ENCODE peak calls at places on chromosomes 12 and 14, in six cellular contexts. One of them, this sample, is unnamed.

GRCh38 chr12:94172973-94173372 is 24.6 kb downstream of the PLXNC1 start:
- DNase-seq in left ventricle myocardium superior: no peak
- DNase-seq in non-pigmented ciliary epithelial cell: peak; percentile 98
- DNase-seq in upper lobe of right lung: no peak
- DNase-seq in left lung: no peak
- DNase-seq in stimulated activated CD8-positive, alpha-beta memory T cell treated with anti-CD3 and anti-CD28 coated beads, Interleukin-2, amount 100 ng/mL, for 48 hours: no peak
- DNase-seq in this sample: peak; percentile 97

GRCh38 chr12:116603516-116603915 is 44.3 kb downstream of the MAP1LC3B2 start:
- DNase-seq in left ventricle myocardium superior: no peak
- DNase-seq in non-pigmented ciliary epithelial cell: no peak
- DNase-seq in upper lobe of right lung: no peak
- DNase-seq in left lung: no peak
- DNase-seq in stimulated activated CD8-positive, alpha-beta memory T cell treated with anti-CD3 and anti-CD28 coated beads, Interleukin-2, amount 100 ng/mL, for 48 hours: no peak
- DNase-seq in this sample: no peak

GRCh38 chr14:44995770-44996294 is 33.8 kb downstream of the TOGARAM1 start:
- DNase-seq in left ventricle myocardium superior: no peak
- DNase-seq in non-pigmented ciliary epithelial cell: no peak
- DNase-seq in upper lobe of right lung: no peak
- DNase-seq in left lung: no peak
- DNase-seq in stimulated activated CD8-positive, alpha-beta memory T cell treated with anti-CD3 and anti-CD28 coated beads, Interleukin-2, amount 100 ng/mL, for 48 hours: no peak
- DNase-seq in this sample: no peak

GRCh38 chr12:46209914-46210834 is 58.7 kb downstream of the SLC38A1 start:
- DNase-seq in left ventricle myocardium superior: peak; percentile 73
- DNase-seq in non-pigmented ciliary epithelial cell: no peak
- DNase-seq in upper lobe of right lung: peak; percentile 84
- DNase-seq in left lung: peak; percentile 78
- DNase-seq in stimulated activated CD8-positive, alpha-beta memory T cell treated with anti-CD3 and anti-CD28 coated beads, Interleukin-2, amount 100 ng/mL, for 48 hours: peak; percentile 49
- DNase-seq in this sample: no peak

GRCh38 chr12:107108995-107109508 is 15.7 kb upstream of the CRY1 start:
- DNase-seq in left ventricle myocardium superior: no peak
- DNase-seq in non-pigmented ciliary epithelial cell: no peak
- DNase-seq in upper lobe of right lung: no peak
- DNase-seq in left lung: no peak
- DNase-seq in stimulated activated CD8-positive, alpha-beta memory T cell treated with anti-CD3 and anti-CD28 coated beads, Interleukin-2, amount 100 ng/mL, for 48 hours: no peak
- DNase-seq in this sample: no peak

GRCh38 chr12:13102481-13103195 is 829 bp downstream of the GSG1 start:
- DNase-seq in left ventricle myocardium superior: no peak
- DNase-seq in non-pigmented ciliary epithelial cell: no peak
- DNase-seq in upper lobe of right lung: no peak
- DNase-seq in left lung: no peak
- DNase-seq in stimulated activated CD8-positive, alpha-beta memory T cell treated with anti-CD3 and anti-CD28 coated beads, Interleukin-2, amount 100 ng/mL, for 48 hours: no peak
- DNase-seq in this sample: no peak

GRCh38 chr12:96225003-96225855 is 31.1 kb downstream of the ELK3 start:
- DNase-seq in left ventricle myocardium superior: peak; percentile 52
- DNase-seq in non-pigmented ciliary epithelial cell: no peak
- DNase-seq in upper lobe of right lung: no peak
- DNase-seq in left lung: no peak
- DNase-seq in stimulated activated CD8-positive, alpha-beta memory T cell treated with anti-CD3 and anti-CD28 coated beads, Interleukin-2, amount 100 ng/mL, for 48 hours: no peak
- DNase-seq in this sample: no peak

GRCh38 chr14:94971750-94972149 is 185.6 kb downstream of the DICER1 start:
- DNase-seq in left ventricle myocardium superior: peak; percentile 49
- DNase-seq in non-pigmented ciliary epithelial cell: no peak
- DNase-seq in upper lobe of right lung: no peak
- DNase-seq in left lung: no peak
- DNase-seq in stimulated activated CD8-positive, alpha-beta memory T cell treated with anti-CD3 and anti-CD28 coated beads, Interleukin-2, amount 100 ng/mL, for 48 hours: no peak
- DNase-seq in this sample: no peak

GRCh38 chr12:100564905-100565467 is 8.5 kb upstream of the GAS2L3 start:
- DNase-seq in left ventricle myocardium superior: no peak
- DNase-seq in non-pigmented ciliary epithelial cell: no peak
- DNase-seq in upper lobe of right lung: no peak
- DNase-seq in left lung: no peak
- DNase-seq in stimulated activated CD8-positive, alpha-beta memory T cell treated with anti-CD3 and anti-CD28 coated beads, Interleukin-2, amount 100 ng/mL, for 48 hours: no peak
- DNase-seq in this sample: no peak

GRCh38 chr12:48388938-48389337 is 38.2 kb upstream of the ZNF641 start:
- DNase-seq in left ventricle myocardium superior: no peak
- DNase-seq in non-pigmented ciliary epithelial cell: no peak
- DNase-seq in upper lobe of right lung: no peak
- DNase-seq in left lung: no peak
- DNase-seq in stimulated activated CD8-positive, alpha-beta memory T cell treated with anti-CD3 and anti-CD28 coated beads, Interleukin-2, amount 100 ng/mL, for 48 hours: no peak
- DNase-seq in this sample: no peak

GRCh38 chr14:68987653-68988036 is 8.5 kb upstream of the ACTN1 start:
- DNase-seq in left ventricle myocardium superior: no peak
- DNase-seq in non-pigmented ciliary epithelial cell: no peak
- DNase-seq in upper lobe of right lung: no peak
- DNase-seq in left lung: no peak
- DNase-seq in stimulated activated CD8-positive, alpha-beta memory T cell treated with anti-CD3 and anti-CD28 coated beads, Interleukin-2, amount 100 ng/mL, for 48 hours: no peak
- DNase-seq in this sample: no peak

GRCh38 chr12:83823386-83824045 is 1089.1 kb downstream of the SLC6A15 start:
- DNase-seq in left ventricle myocardium superior: peak; percentile 40
- DNase-seq in non-pigmented ciliary epithelial cell: no peak
- DNase-seq in upper lobe of right lung: no peak
- DNase-seq in left lung: peak; percentile 34
- DNase-seq in stimulated activated CD8-positive, alpha-beta memory T cell treated with anti-CD3 and anti-CD28 coated beads, Interleukin-2, amount 100 ng/mL, for 48 hours: peak; percentile 4
- DNase-seq in this sample: no peak

GRCh38 chr12:6782119-6782518 is 7.2 kb upstream of the CD4 start:
- DNase-seq in left ventricle myocardium superior: no peak
- DNase-seq in non-pigmented ciliary epithelial cell: no peak
- DNase-seq in upper lobe of right lung: no peak
- DNase-seq in left lung: no peak
- DNase-seq in stimulated activated CD8-positive, alpha-beta memory T cell treated with anti-CD3 and anti-CD28 coated beads, Interleukin-2, amount 100 ng/mL, for 48 hours: no peak
- DNase-seq in this sample: no peak

GRCh38 chr14:91858536-91859275 is 8.6 kb downstream of the TC2N start:
- DNase-seq in left ventricle myocardium superior: no peak
- DNase-seq in non-pigmented ciliary epithelial cell: no peak
- DNase-seq in upper lobe of right lung: no peak
- DNase-seq in left lung: no peak
- DNase-seq in stimulated activated CD8-positive, alpha-beta memory T cell treated with anti-CD3 and anti-CD28 coated beads, Interleukin-2, amount 100 ng/mL, for 48 hours: no peak
- DNase-seq in this sample: no peak

GRCh38 chr14:73752297-73752992 is 38.3 kb upstream of the PNMA1 start:
- DNase-seq in left ventricle myocardium superior: peak; percentile 90
- DNase-seq in non-pigmented ciliary epithelial cell: no peak
- DNase-seq in upper lobe of right lung: peak; percentile 72
- DNase-seq in left lung: no peak
- DNase-seq in stimulated activated CD8-positive, alpha-beta memory T cell treated with anti-CD3 and anti-CD28 coated beads, Interleukin-2, amount 100 ng/mL, for 48 hours: no peak
- DNase-seq in this sample: no peak

GRCh38 chr14:59997496-59997895 is 77.6 kb downstream of the LRRC9 start:
- DNase-seq in left ventricle myocardium superior: no peak
- DNase-seq in non-pigmented ciliary epithelial cell: no peak
- DNase-seq in upper lobe of right lung: no peak
- DNase-seq in left lung: no peak
- DNase-seq in stimulated activated CD8-positive, alpha-beta memory T cell treated with anti-CD3 and anti-CD28 coated beads, Interleukin-2, amount 100 ng/mL, for 48 hours: no peak
- DNase-seq in this sample: no peak

GRCh38 chr14:86541969-86542368 is 1012.0 kb downstream of the FLRT2 start:
- DNase-seq in left ventricle myocardium superior: no peak
- DNase-seq in non-pigmented ciliary epithelial cell: no peak
- DNase-seq in upper lobe of right lung: no peak
- DNase-seq in left lung: no peak
- DNase-seq in stimulated activated CD8-positive, alpha-beta memory T cell treated with anti-CD3 and anti-CD28 coated beads, Interleukin-2, amount 100 ng/mL, for 48 hours: no peak
- DNase-seq in this sample: no peak

GRCh38 chr14:90235179-90235976 is 21.0 kb upstream of the PSMC1 start:
- DNase-seq in left ventricle myocardium superior: peak; percentile 71
- DNase-seq in non-pigmented ciliary epithelial cell: peak; percentile 4
- DNase-seq in upper lobe of right lung: peak; percentile 80
- DNase-seq in left lung: peak; percentile 91
- DNase-seq in stimulated activated CD8-positive, alpha-beta memory T cell treated with anti-CD3 and anti-CD28 coated beads, Interleukin-2, amount 100 ng/mL, for 48 hours: peak; percentile 70
- DNase-seq in this sample: peak; percentile 3

GRCh38 chr14:68549966-68550705 is 242.7 kb downstream of the ZFP36L1 start:
- DNase-seq in left ventricle myocardium superior: no peak
- DNase-seq in non-pigmented ciliary epithelial cell: no peak
- DNase-seq in upper lobe of right lung: no peak
- DNase-seq in left lung: no peak
- DNase-seq in stimulated activated CD8-positive, alpha-beta memory T cell treated with anti-CD3 and anti-CD28 coated beads, Interleukin-2, amount 100 ng/mL, for 48 hours: no peak
- DNase-seq in this sample: no peak

GRCh38 chr14:54776361-54777001 is 126.1 kb downstream of the GCH1 start:
- DNase-seq in left ventricle myocardium superior: peak; percentile 82
- DNase-seq in non-pigmented ciliary epithelial cell: no peak
- DNase-seq in upper lobe of right lung: peak; percentile 75
- DNase-seq in left lung: no peak
- DNase-seq in stimulated activated CD8-positive, alpha-beta memory T cell treated with anti-CD3 and anti-CD28 coated beads, Interleukin-2, amount 100 ng/mL, for 48 hours: peak; percentile 75
- DNase-seq in this sample: peak; percentile 15

GRCh38 chr12:1445807-1446206 is 148.6 kb downstream of the FBXL14 start:
- DNase-seq in left ventricle myocardium superior: no peak
- DNase-seq in non-pigmented ciliary epithelial cell: no peak
- DNase-seq in upper lobe of right lung: no peak
- DNase-seq in left lung: no peak
- DNase-seq in stimulated activated CD8-positive, alpha-beta memory T cell treated with anti-CD3 and anti-CD28 coated beads, Interleukin-2, amount 100 ng/mL, for 48 hours: no peak
- DNase-seq in this sample: no peak

GRCh38 chr12:74900232-74900631 is 309.4 kb downstream of the KCNC2 start:
- DNase-seq in left ventricle myocardium superior: no peak
- DNase-seq in non-pigmented ciliary epithelial cell: no peak
- DNase-seq in upper lobe of right lung: no peak
- DNase-seq in left lung: no peak
- DNase-seq in stimulated activated CD8-positive, alpha-beta memory T cell treated with anti-CD3 and anti-CD28 coated beads, Interleukin-2, amount 100 ng/mL, for 48 hours: no peak
- DNase-seq in this sample: no peak

GRCh38 chr12:905273-906076 is 44.0 kb downstream of the RAD52 start:
- DNase-seq in left ventricle myocardium superior: no peak
- DNase-seq in non-pigmented ciliary epithelial cell: no peak
- DNase-seq in upper lobe of right lung: no peak
- DNase-seq in left lung: no peak
- DNase-seq in stimulated activated CD8-positive, alpha-beta memory T cell treated with anti-CD3 and anti-CD28 coated beads, Interleukin-2, amount 100 ng/mL, for 48 hours: no peak
- DNase-seq in this sample: no peak

GRCh38 chr14:23693252-23693775 is 57.1 kb downstream of the DHRS2 start:
- DNase-seq in left ventricle myocardium superior: no peak
- DNase-seq in non-pigmented ciliary epithelial cell: no peak
- DNase-seq in upper lobe of right lung: no peak
- DNase-seq in left lung: no peak
- DNase-seq in stimulated activated CD8-positive, alpha-beta memory T cell treated with anti-CD3 and anti-CD28 coated beads, Interleukin-2, amount 100 ng/mL, for 48 hours: no peak
- DNase-seq in this sample: no peak

GRCh38 chr12:4148418-4149056 is 125.0 kb upstream of the CCND2 start:
- DNase-seq in left ventricle myocardium superior: peak; percentile 80
- DNase-seq in non-pigmented ciliary epithelial cell: no peak
- DNase-seq in upper lobe of right lung: peak; percentile 76
- DNase-seq in left lung: peak; percentile 86
- DNase-seq in stimulated activated CD8-positive, alpha-beta memory T cell treated with anti-CD3 and anti-CD28 coated beads, Interleukin-2, amount 100 ng/mL, for 48 hours: peak; percentile 36
- DNase-seq in this sample: no peak

GRCh38 chr12:1935242-1935641 is 16.8 kb upstream of the CACNA2D4 start:
- DNase-seq in left ventricle myocardium superior: no peak
- DNase-seq in non-pigmented ciliary epithelial cell: no peak
- DNase-seq in upper lobe of right lung: peak; percentile 45
- DNase-seq in left lung: no peak
- DNase-seq in stimulated activated CD8-positive, alpha-beta memory T cell treated with anti-CD3 and anti-CD28 coated beads, Interleukin-2, amount 100 ng/mL, for 48 hours: no peak
- DNase-seq in this sample: no peak

GRCh38 chr14:104800600-104801283 is at the start of gene ZBTB42:
- DNase-seq in left ventricle myocardium superior: peak; percentile 85
- DNase-seq in non-pigmented ciliary epithelial cell: no peak
- DNase-seq in upper lobe of right lung: peak; percentile 94
- DNase-seq in left lung: peak; percentile 92
- DNase-seq in stimulated activated CD8-positive, alpha-beta memory T cell treated with anti-CD3 and anti-CD28 coated beads, Interleukin-2, amount 100 ng/mL, for 48 hours: peak; percentile 48
- DNase-seq in this sample: no peak

GRCh38 chr14:88129306-88130056 is 124.5 kb downstream of the GPR65 start:
- DNase-seq in left ventricle myocardium superior: no peak
- DNase-seq in non-pigmented ciliary epithelial cell: peak; percentile 15
- DNase-seq in upper lobe of right lung: no peak
- DNase-seq in left lung: no peak
- DNase-seq in stimulated activated CD8-positive, alpha-beta memory T cell treated with anti-CD3 and anti-CD28 coated beads, Interleukin-2, amount 100 ng/mL, for 48 hours: no peak
- DNase-seq in this sample: no peak

GRCh38 chr12:76144253-76144564 is 59.7 kb upstream of the NAP1L1 start:
- DNase-seq in left ventricle myocardium superior: no peak
- DNase-seq in non-pigmented ciliary epithelial cell: no peak
- DNase-seq in upper lobe of right lung: no peak
- DNase-seq in left lung: no peak
- DNase-seq in stimulated activated CD8-positive, alpha-beta memory T cell treated with anti-CD3 and anti-CD28 coated beads, Interleukin-2, amount 100 ng/mL, for 48 hours: no peak
- DNase-seq in this sample: no peak

GRCh38 chr14:45112886-45113772 is 21.2 kb downstream of the FKBP3 start:
- DNase-seq in left ventricle myocardium superior: no peak
- DNase-seq in non-pigmented ciliary epithelial cell: no peak
- DNase-seq in upper lobe of right lung: no peak
- DNase-seq in left lung: no peak
- DNase-seq in stimulated activated CD8-positive, alpha-beta memory T cell treated with anti-CD3 and anti-CD28 coated beads, Interleukin-2, amount 100 ng/mL, for 48 hours: no peak
- DNase-seq in this sample: no peak

GRCh38 chr12:26198742-26199141 is 3.4 kb downstream of the SSPN start:
- DNase-seq in left ventricle myocardium superior: peak; percentile 41
- DNase-seq in non-pigmented ciliary epithelial cell: no peak
- DNase-seq in upper lobe of right lung: no peak
- DNase-seq in left lung: no peak
- DNase-seq in stimulated activated CD8-positive, alpha-beta memory T cell treated with anti-CD3 and anti-CD28 coated beads, Interleukin-2, amount 100 ng/mL, for 48 hours: no peak
- DNase-seq in this sample: no peak

GRCh38 chr12:76450690-76451089 is 102.5 kb upstream of the BBS10 start:
- DNase-seq in left ventricle myocardium superior: no peak
- DNase-seq in non-pigmented ciliary epithelial cell: peak; percentile 74
- DNase-seq in upper lobe of right lung: no peak
- DNase-seq in left lung: no peak
- DNase-seq in stimulated activated CD8-positive, alpha-beta memory T cell treated with anti-CD3 and anti-CD28 coated beads, Interleukin-2, amount 100 ng/mL, for 48 hours: no peak
- DNase-seq in this sample: no peak

GRCh38 chr12:103672401-103673119 is 85.5 kb downstream of the STAB2 start:
- DNase-seq in left ventricle myocardium superior: no peak
- DNase-seq in non-pigmented ciliary epithelial cell: peak; percentile 3
- DNase-seq in upper lobe of right lung: no peak
- DNase-seq in left lung: no peak
- DNase-seq in stimulated activated CD8-positive, alpha-beta memory T cell treated with anti-CD3 and anti-CD28 coated beads, Interleukin-2, amount 100 ng/mL, for 48 hours: no peak
- DNase-seq in this sample: no peak

GRCh38 chr14:32761381-32761968 is 177.2 kb upstream of the NPAS3 start:
- DNase-seq in left ventricle myocardium superior: no peak
- DNase-seq in non-pigmented ciliary epithelial cell: peak; percentile 17
- DNase-seq in upper lobe of right lung: no peak
- DNase-seq in left lung: no peak
- DNase-seq in stimulated activated CD8-positive, alpha-beta memory T cell treated with anti-CD3 and anti-CD28 coated beads, Interleukin-2, amount 100 ng/mL, for 48 hours: no peak
- DNase-seq in this sample: no peak

GRCh38 chr14:95711476-95712176 is 2.3 kb downstream of the TCL1A start:
- DNase-seq in left ventricle myocardium superior: no peak
- DNase-seq in non-pigmented ciliary epithelial cell: no peak
- DNase-seq in upper lobe of right lung: no peak
- DNase-seq in left lung: no peak
- DNase-seq in stimulated activated CD8-positive, alpha-beta memory T cell treated with anti-CD3 and anti-CD28 coated beads, Interleukin-2, amount 100 ng/mL, for 48 hours: no peak
- DNase-seq in this sample: no peak

This sample was measured in AG04450.